ENCODE peak calls at places on chromosome 21, in six cellular contexts. Y, T, K, M, R and G are unnamed samples.

GRCh38 chr21:36747815-36748381 is 49.0 kb downstream of the SIM2 start:
- DNase-seq in Y (peak; percentile 42), T (peak; percentile 38), K (peak; percentile 52), M (no peak), R (peak; percentile 49), G (no peak)

GRCh38 chr21:34762761-34763160 is 94.0 kb downstream of the CLIC6 start:
- DNase-seq in Y (peak; percentile 11), T (no peak), K (no peak), M (no peak), R (no peak), G (no peak)

GRCh38 chr21:46153259-46154154 is 1.9 kb downstream of the FTCD start:
- DNase-seq in Y (peak; percentile 60), T (no peak), K (no peak), M (peak; percentile 22), R (peak; percentile 74), G (no peak)

GRCh38 chr21:25396135-25396711 is 211.1 kb downstream of the MRPL39 start:
- DNase-seq in Y (no peak), T (no peak), K (no peak), M (no peak), R (no peak), G (no peak)

GRCh38 chr21:29145354-29145782 is 14.9 kb downstream of the MAP3K7CL start:
- DNase-seq in Y (peak; percentile 93), T (peak; percentile 37), K (peak; percentile 43), M (no peak), R (peak; percentile 51), G (no peak)

GRCh38 chr21:37560385-37560784 is 193.8 kb downstream of the DYRK1A start:
- DNase-seq in Y (no peak), T (peak; percentile 31), K (no peak), M (no peak), R (no peak), G (no peak)

GRCh38 chr21:45987121-45987711 is 5.6 kb downstream of the COL6A1 start:
- DNase-seq in Y (no peak), T (no peak), K (no peak), M (no peak), R (peak; percentile 6), G (no peak)

GRCh38 chr21:33760641-33761103 is 118.4 kb downstream of the ITSN1 start:
- DNase-seq in Y (peak; percentile 42), T (no peak), K (peak; percentile 87), M (no peak), R (no peak), G (no peak)

GRCh38 chr21:29504751-29505321 is 206.1 kb downstream of the BACH1 start:
- DNase-seq in Y (peak; percentile 38), T (no peak), K (peak; percentile 86), M (no peak), R (no peak), G (no peak)

GRCh38 chr21:41640756-41641509 is 125.9 kb downstream of the RIPK4 start:
- DNase-seq in Y (peak; percentile 73), T (no peak), K (no peak), M (no peak), R (no peak), G (no peak)

GRCh38 chr21:35142036-35142825 is 93.1 kb upstream of the RUNX1 start:
- DNase-seq in Y (no peak), T (no peak), K (no peak), M (no peak), R (no peak), G (no peak)

GRCh38 chr21:37527103-37527502 is 160.5 kb downstream of the DYRK1A start:
- DNase-seq in Y (no peak), T (no peak), K (no peak), M (no peak), R (no peak), G (no peak)

GRCh38 chr21:38952890-38953289 is 147.2 kb downstream of the ETS2 start:
- DNase-seq in Y (no peak), T (no peak), K (no peak), M (no peak), R (no peak), G (no peak)

GRCh38 chr21:32214654-32215305 is 64.1 kb downstream of the MIS18A start:
- DNase-seq in Y (no peak), T (no peak), K (no peak), M (no peak), R (no peak), G (no peak)

GRCh38 chr21:42453301-42454220 is 42.5 kb downstream of the RSPH1 start:
- DNase-seq in Y (no peak), T (no peak), K (no peak), M (no peak), R (no peak), G (no peak)

GRCh38 chr21:43762303-43763128 is 13.6 kb downstream of the CSTB start:
- DNase-seq in Y (no peak), T (no peak), K (no peak), M (no peak), R (no peak), G (no peak)

GRCh38 chr21:15204887-15205286 is 140.1 kb upstream of the NRIP1 start:
- DNase-seq in Y (no peak), T (peak; percentile 20), K (no peak), M (no peak), R (peak; percentile 34), G (no peak)

GRCh38 chr21:25967566-25968438 is 202.8 kb downstream of the APP start:
- DNase-seq in Y (peak; percentile 60), T (no peak), K (no peak), M (no peak), R (no peak), G (no peak)

GRCh38 chr21:14382486-14382834 is 486 bp downstream of the HSPA13 start:
- DNase-seq in Y (peak; percentile 14), T (peak; percentile 8), K (no peak), M (no peak), R (peak; percentile 48), G (no peak)

GRCh38 chr21:42764443-42764760 is 111.0 kb downstream of the PDE9A start:
- DNase-seq in Y (no peak), T (no peak), K (no peak), M (no peak), R (no peak), G (no peak)

GRCh38 chr21:26845066-26845749 is at the start of gene ADAMTS1:
- DNase-seq in Y (peak; percentile 91), T (peak; percentile 94), K (peak; percentile 94), M (no peak), R (peak; percentile 70), G (no peak)

GRCh38 chr21:39669976-39670671 is 57.4 kb downstream of the B3GALT5 start:
- DNase-seq in Y (no peak), T (no peak), K (peak; percentile 90), M (no peak), R (no peak), G (no peak)